ENCODE peak calls at places on chromosomes 4 and X, in four cellular contexts. R is PC-3, T is NT2/D1, Z is right cardiac atrium. W is an unnamed sample.

GRCh38 chrX:65451663-65452062 is 82.9 kb downstream of the LAS1L start:
- DNase-seq in Z (no peak), T (peak), R (peak), W (peak)

GRCh38 chrX:153614818-153615217 is 15.9 kb upstream of the CCNQ start:
- DNase-seq in T (no peak), R (no peak), Z (no peak), W (no peak)

GRCh38 chr4:38914859-38915258 is 47.3 kb downstream of the FAM114A1 start:
- DNase-seq in T (no peak), R (no peak), Z (no peak), W (no peak)

GRCh38 chr4:105990933-105991332 is 95.7 kb downstream of the NPNT start:
- DNase-seq in R (peak), T (no peak), Z (peak), W (peak)

GRCh38 chr4:169437299-169438047 is 166.7 kb upstream of the SH3RF1 start:
- DNase-seq in T (no peak), Z (no peak), R (no peak), W (no peak)

GRCh38 chrX:154714925-154715324 is 36.0 kb downstream of the GAB3 start:
- DNase-seq in Z (no peak), T (peak), R (peak), W (peak)

GRCh38 chrX:107704181-107704580 is 71.4 kb downstream of the TSC22D3 start:
- DNase-seq in T (no peak), R (no peak), Z (no peak), W (no peak)

GRCh38 chr4:1569461-1570151 is 114.5 kb downstream of the FAM53A start:
- DNase-seq in R (no peak), T (no peak), Z (peak), W (no peak)

GRCh38 chr4:77052352-77052751 is 23.4 kb downstream of the CCNI start:
- DNase-seq in Z (peak), R (peak), T (no peak), W (peak)

GRCh38 chr4:25694466-25694865 is 38.8 kb downstream of the SLC34A2 start:
- DNase-seq in R (no peak), Z (no peak), T (no peak), W (peak)

GRCh38 chrX:4035874-4036273 is 322.4 kb upstream of the PRKX start:
- DNase-seq in R (no peak), Z (no peak), T (no peak), W (no peak)

GRCh38 chr4:112515278-112516075 is 503 bp downstream of the NEUROG2 start:
- DNase-seq in T (no peak), Z (peak), R (peak), W (peak)

GRCh38 chr4:184267206-184267608 is 49.5 kb upstream of the ENPP6 start:
- DNase-seq in Z (no peak), R (no peak), T (no peak), W (no peak)
- H3K4me3 ChIP-seq in Z (no peak), R (no peak), T (no peak), W (no peak)

GRCh38 chr4:80365928-80366327 is 30.4 kb downstream of the CFAP299 start:
- DNase-seq in Z (peak), R (peak), T (peak), W (peak)
- H3K4me3 ChIP-seq in Z (no peak), R (no peak), T (no peak), W (no peak)

DNA sequence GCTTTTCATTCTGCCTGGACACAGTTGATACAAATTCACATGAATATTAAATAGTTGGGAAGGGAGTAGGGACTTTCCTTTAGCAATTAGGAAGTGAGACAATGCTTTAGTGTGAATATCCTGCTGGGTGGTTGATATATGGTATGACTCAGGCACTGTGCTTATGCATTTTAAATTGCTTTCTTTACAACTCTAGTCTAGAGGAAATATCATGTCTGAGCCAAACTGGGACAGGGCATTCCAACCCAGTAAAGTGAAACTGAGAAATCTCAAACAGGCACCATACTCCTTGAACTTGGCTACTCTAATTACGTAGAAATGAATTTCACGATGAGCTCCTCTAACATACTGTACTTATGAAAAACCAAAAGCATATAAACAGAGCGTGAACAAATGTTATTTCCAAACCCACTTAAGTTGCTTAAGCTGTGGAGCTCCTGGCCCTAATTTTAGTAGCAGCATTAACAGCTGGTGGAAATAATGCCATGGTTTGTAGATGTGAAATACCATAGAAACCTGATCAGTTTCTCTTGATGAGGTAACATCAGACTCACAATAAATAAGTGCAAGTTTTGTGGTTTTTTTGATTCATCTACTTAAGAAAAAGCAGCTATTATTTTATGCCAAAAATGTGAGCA is 242.9 kb upstream of the GK2 start:
- DNase-seq in T (no peak), Z (no peak), R (no peak), W (peak)
- H3K4me3 ChIP-seq in T (no peak), Z (no peak), R (no peak), W (no peak)

GRCh38 chr4:122705547-122705946 is 27.0 kb upstream of the BBS12 start:
- DNase-seq in Z (no peak), R (no peak), T (no peak), W (no peak)
- H3K4me3 ChIP-seq in Z (no peak), R (no peak), T (no peak), W (no peak)